ENCODE peak calls at places on chromosome 18, in seven cellular contexts. B is right lobe of liver; L is A673; Z is esophagus squamous epithelium; W is stomach; E is cardiac muscle cell; C is CD8-positive, alpha-beta T cell. F is an unnamed sample.

GRCh38 chr18:30121397-30121796 is 921.1 kb downstream of the DSC3 start:
- DNase-seq in E (no peak), B (no peak), W (no peak), Z (no peak), C (no peak), L (no peak), F (no peak)

GRCh38 chr18:55998071-55998522 is 410.1 kb upstream of the TCF4 start:
- DNase-seq in B (no peak), Z (no peak), C (no peak), E (peak; percentile 19), L (peak; percentile 4), W (no peak), F (no peak)

GRCh38 chr18:65769653-65770052 is 18.8 kb downstream of the CDH7 start:
- DNase-seq in E (no peak), C (no peak), W (no peak), B (no peak), Z (no peak), L (no peak), F (no peak)

GRCh38 chr18:58674863-58675472 is 3.7 kb downstream of the MALT1 start:
- DNase-seq in W (no peak), B (no peak), L (no peak), E (no peak), Z (no peak), C (no peak), F (no peak)

GRCh38 chr18:47262397-47263196 is 11.1 kb upstream of the SKOR2 start:
- DNase-seq in W (no peak), C (no peak), E (no peak), Z (no peak), L (no peak), B (no peak), F (no peak)

GRCh38 chr18:57833441-57834101 is 30.5 kb upstream of the ATP8B1 start:
- DNase-seq in B (no peak), L (no peak), W (no peak), E (no peak), C (no peak), Z (no peak), F (peak; percentile 30)

GRCh38 chr18:46335551-46336059 is 231.4 kb downstream of the HAUS1 start:
- DNase-seq in B (no peak), C (no peak), L (peak; percentile 26), Z (no peak), E (peak; percentile 53), W (no peak), F (no peak)

GRCh38 chr18:58528011-58528367 is 100.9 kb downstream of the ALPK2 start:
- DNase-seq in C (no peak), B (no peak), L (peak; percentile 25), Z (no peak), E (no peak), W (no peak), F (no peak)

GRCh38 chr18:36652503-36652902 is 176.3 kb downstream of the TPGS2 start:
- DNase-seq in Z (no peak), W (no peak), C (no peak), L (no peak), E (no peak), B (no peak), F (no peak)

GRCh38 chr18:7317804-7318231 is 86.9 kb downstream of the LRRC30 start:
- DNase-seq in C (no peak), Z (no peak), E (no peak), B (no peak), L (no peak), W (no peak), F (no peak)

GRCh38 chr18:46196627-46197243 is 92.5 kb downstream of the HAUS1 start:
- DNase-seq in B (no peak), W (no peak), L (no peak), Z (no peak), C (no peak), E (no peak), F (no peak)

GRCh38 chr18:23356915-23357421 is 96.1 kb upstream of the RIOK3 start:
- DNase-seq in L (no peak), C (no peak), E (no peak), Z (no peak), B (no peak), W (no peak), F (no peak)

GRCh38 chr18:5066380-5066977 is 130.6 kb downstream of the AKAIN1 start:
- DNase-seq in C (no peak), Z (no peak), W (no peak), B (no peak), L (no peak), E (no peak), F (peak; percentile 20)

GRCh38 chr18:34959211-34959829 is 81.9 kb upstream of the MAPRE2 start:
- DNase-seq in C (no peak), E (no peak), Z (no peak), B (no peak), W (no peak), L (no peak), F (peak; percentile 47)

GRCh38 chr18:55833543-55833942 is 245.6 kb upstream of the TCF4 start:
- DNase-seq in W (no peak), C (no peak), Z (no peak), B (no peak), L (peak; percentile 75), E (no peak), F (no peak)

GRCh38 chr18:70781860-70782453 is 493.1 kb downstream of the SOCS6 start:
- DNase-seq in B (peak; percentile 50), Z (no peak), C (peak; percentile 32), W (peak; percentile 45), E (peak; percentile 73), L (peak; percentile 84), F (peak; percentile 69)

GRCh38 chr18:65788373-65788772 is 37.6 kb downstream of the CDH7 start:
- DNase-seq in Z (no peak), E (no peak), L (no peak), C (no peak), B (no peak), W (no peak), F (no peak)

GRCh38 chr18:78682716-78683115 is 296.9 kb upstream of the SALL3 start:
- DNase-seq in B (no peak), C (no peak), L (no peak), W (peak; percentile 19), E (no peak), Z (no peak), F (no peak)

GRCh38 chr18:52334896-52335295 is 5.1 kb upstream of the DCC start:
- DNase-seq in W (no peak), C (no peak), E (no peak), L (peak; percentile 59), Z (no peak), B (no peak), F (no peak)

DNA sequence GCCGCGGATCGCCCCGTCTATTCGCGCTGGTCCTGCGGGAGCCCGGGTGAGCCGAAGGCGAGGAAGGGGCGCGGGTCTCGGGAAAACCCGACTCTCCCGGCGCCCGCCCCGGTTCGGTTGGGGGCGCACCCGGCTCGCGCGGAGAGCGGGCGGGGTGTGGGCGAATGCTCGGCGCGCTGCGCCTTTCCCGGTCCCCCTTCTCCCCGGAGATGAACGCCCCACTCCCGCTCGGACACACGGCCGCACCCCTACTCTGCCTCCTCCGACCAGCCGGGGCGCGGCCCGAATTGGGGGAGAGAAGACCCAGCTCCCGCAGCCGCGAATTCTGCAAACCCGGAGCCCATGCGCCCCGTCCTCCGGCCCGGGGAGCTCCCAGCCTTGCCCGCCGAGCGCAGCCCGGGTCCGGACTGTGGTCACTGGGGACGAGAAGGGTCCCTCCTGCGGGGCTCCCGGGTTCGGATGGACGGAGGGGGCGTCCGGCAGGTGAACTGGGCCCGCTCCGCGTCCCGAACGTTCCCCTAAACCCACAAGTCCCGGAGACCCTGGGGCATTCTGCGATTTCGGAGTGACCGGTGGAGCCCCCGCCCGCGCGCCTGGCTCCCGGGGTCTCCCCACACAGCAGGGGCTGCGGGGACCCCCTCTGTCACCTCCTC is 734 bp downstream of the KCNG2 start:
- DNase-seq in Z (no peak), L (no peak), C (no peak), E (no peak), B (no peak), W (no peak), F (peak; percentile 48)
- H3K4me3 ChIP-seq in Z (peak overlapping the region; percentile 59), L (peak overlapping the region; percentile 27), C (no peak overlapping the region), E (peak overlapping the region; percentile 33), B (no peak overlapping the region), W (peak overlapping the region; percentile 51), F (no peak overlapping the region)

DNA sequence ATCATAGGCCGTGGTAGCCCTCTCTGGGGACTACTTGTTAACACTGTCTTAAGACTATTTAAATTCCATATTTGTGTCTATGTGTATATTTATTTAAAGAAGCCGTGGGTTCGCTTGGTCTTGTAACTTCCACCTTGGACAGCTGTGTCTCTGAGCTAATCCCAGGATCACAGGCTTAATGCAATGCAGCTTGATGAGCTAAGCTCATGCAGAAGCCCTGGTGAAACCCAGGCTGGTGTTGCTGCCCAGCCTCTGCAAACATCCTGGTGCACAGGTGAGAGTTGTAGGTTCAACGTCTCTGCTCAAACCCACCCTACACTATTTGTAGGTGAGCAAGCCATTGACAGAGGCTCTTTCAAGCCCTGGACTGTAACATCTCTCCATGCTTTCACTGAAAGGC is 211.8 kb downstream of the FAM210A start:
- DNase-seq in B (no peak), C (no peak), E (no peak), W (no peak), L (no peak), Z (no peak), F (no peak)
- H3K4me1 ChIP-seq in B (no peaks in the 10 kb centered on the region), C (peaks cover 17% of the 10 kb centered on the region), E (peaks cover 15% of the 10 kb centered on the region), W (no peaks in the 10 kb centered on the region), L (no peaks in the 10 kb centered on the region), Z (no peaks in the 10 kb centered on the region), F (no peaks in the 10 kb centered on the region)

DNA sequence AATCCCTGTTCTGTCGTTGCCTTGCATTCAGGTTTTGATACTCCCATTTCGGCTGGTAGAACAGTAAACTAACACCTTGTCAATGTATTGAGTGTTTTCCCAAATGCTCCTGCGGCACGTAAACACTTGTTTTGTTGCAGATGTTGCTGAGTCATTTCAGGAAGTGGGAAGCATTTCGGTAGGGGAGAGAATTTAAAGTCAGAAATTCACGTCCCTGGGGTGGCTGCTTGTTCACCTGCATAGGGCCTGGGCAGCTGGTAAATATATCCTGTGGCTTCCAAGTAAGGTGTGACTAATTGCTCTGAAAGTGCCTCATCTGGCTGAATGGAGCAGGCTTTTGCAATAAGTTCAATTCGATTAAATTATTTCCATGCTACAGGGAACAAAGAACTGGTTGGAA is 5.1 kb downstream of the GALR1 start:
- DNase-seq in Z (no peak), L (no peak), E (no peak), W (no peak), C (no peak), B (no peak), F (no peak)
- H3K4me3 ChIP-seq in Z (no peak overlapping the region), L (no peak overlapping the region), E (no peak overlapping the region), W (no peak overlapping the region), C (no peak overlapping the region), B (no peak overlapping the region), F (no peak overlapping the region)

GRCh38 chr18:9609190-9609589 is 5.2 kb downstream of the PPP4R1 start:
- DNase-seq in B (no peak), W (no peak), E (no peak), C (no peak), Z (no peak), L (no peak), F (no peak)

GRCh38 chr18:9606039-9606438 is 8.3 kb downstream of the PPP4R1 start:
- DNase-seq in E (no peak), W (no peak), Z (no peak), B (no peak), C (no peak), L (no peak), F (no peak)

GRCh38 chr18:9608728-9609127 is 5.6 kb downstream of the PPP4R1 start:
- DNase-seq in L (no peak), C (no peak), E (no peak), W (no peak), Z (no peak), B (no peak), F (no peak)

GRCh38 chr18:9604348-9604747 is 10.0 kb downstream of the PPP4R1 start:
- DNase-seq in Z (no peak), C (no peak), E (no peak), W (no peak), B (no peak), L (no peak), F (no peak)

GRCh38 chr18:9608298-9608697 is 6.1 kb downstream of the PPP4R1 start:
- DNase-seq in B (no peak), E (no peak), W (no peak), L (no peak), C (no peak), Z (no peak), F (no peak)
- H3K4me1 ChIP-seq in B (no peaks in the 10 kb centered on the region), E (peaks cover 10% of the 10 kb centered on the region), W (peaks cover 67% of the 10 kb centered on the region), L (peaks cover 12% of the 10 kb centered on the region), C (peaks cover 11% of the 10 kb centered on the region), Z (peaks cover 90% of the 10 kb centered on the region), F (peaks cover 6% of the 10 kb centered on the region)

F was measured in mucosa of descending colon.